ENCODE peak calls at places on chromosome 22, in seven cellular contexts. Y is SK-N-SH, R is GM12891, W is K562, X is HepG2, E is H1, O is GM12878. C is an unnamed sample.

GRCh38 chr22:44441401-44442185 is 56.4 kb downstream of the RTL6 start:
- DNase-seq in X (no peak), W (no peak), R (no peak), E (no peak), O (no peak), Y (no peak), C (no peak)

GRCh38 chr22:43237280-43237679 is 50.3 kb upstream of the TTLL12 start:
- DNase-seq in Y (no peak), R (no peak), W (no peak), X (no peak), E (no peak), O (no peak), C (no peak)

GRCh38 chr22:26751217-26751616 is 93.8 kb downstream of the MIAT start:
- DNase-seq in O (no peak), X (no peak), W (no peak), Y (no peak), E (peak; percentile 91), R (no peak), C (no peak)

GRCh38 chr22:35601743-35602633 is 15.1 kb downstream of the MB start:
- DNase-seq in O (no peak), Y (no peak), R (no peak), X (no peak), W (no peak), E (no peak), C (no peak)

GRCh38 chr22:18012528-18012927 is 11.8 kb downstream of the MICAL3 start:
- DNase-seq in E (no peak), Y (no peak), O (no peak), R (no peak), W (no peak), X (no peak), C (no peak)

GRCh38 chr22:50115693-50116092 is 25.9 kb downstream of the MOV10L1 start:
- DNase-seq in W (no peak), Y (peak; percentile 83), E (no peak), O (no peak), X (peak; percentile 46), R (no peak), C (no peak)

GRCh38 chr22:36373258-36373579 is 14.5 kb downstream of the MYH9 start:
- DNase-seq in E (no peak), W (no peak), R (no peak), O (no peak), X (no peak), Y (no peak), C (no peak)

GRCh38 chr22:40714514-40714966 is 35.3 kb downstream of the MCHR1 start:
- DNase-seq in O (no peak), W (no peak), E (no peak), Y (no peak), X (peak; percentile 51), R (no peak), C (no peak)

GRCh38 chr22:48093981-48094380 is 1331.5 kb downstream of the TBC1D22A start:
- DNase-seq in E (no peak), O (no peak), W (no peak), X (no peak), Y (no peak), R (no peak), C (no peak)

GRCh38 chr22:32712644-32713355 is 88.7 kb upstream of the TIMP3 start:
- DNase-seq in O (no peak), X (no peak), E (no peak), Y (no peak), W (no peak), R (no peak), C (no peak)
- TF ChIP-seq TAF1 in O (no peak), X (no peak), E (no peak), Y (no peak), W (no peak), R (no peak), C (no peak)

GRCh38 chr22:30481711-30482110 is 9.9 kb upstream of the SEC14L3 start:
- DNase-seq in Y (no peak), O (no peak), W (no peak), R (no peak), X (no peak), E (no peak), C (no peak)
- TF ChIP-seq TAF1 in Y (no peak), O (no peak), W (no peak), R (no peak), X (no peak), E (no peak), C (no peak)

GRCh38 chr22:39501644-39502108 is 414 bp upstream of the MIEF1 start:
- DNase-seq in O (no peak), R (no peak), X (no peak), W (no peak), Y (no peak), E (no peak), C (no peak)

GRCh38 chr22:39496131-39496838 is 5.8 kb upstream of the MIEF1 start:
- DNase-seq in W (peak; percentile 37), E (no peak), Y (peak; percentile 50), X (peak; percentile 74), O (no peak), R (no peak), C (no peak)

GRCh38 chr22:39500101-39500500 is 2.0 kb upstream of the MIEF1 start:
- DNase-seq in Y (no peak), O (no peak), X (no peak), W (no peak), E (no peak), R (no peak), C (no peak)

GRCh38 chr22:39498368-39498767 is 3.7 kb upstream of the MIEF1 start:
- DNase-seq in Y (no peak), R (no peak), X (no peak), O (no peak), W (no peak), E (no peak), C (no peak)

GRCh38 chr22:39498802-39499201 is 3.3 kb upstream of the MIEF1 start:
- DNase-seq in O (no peak), X (peak; percentile 63), W (no peak), E (no peak), Y (no peak), R (no peak), C (no peak)
- TF ChIP-seq TAF1 in O (no peak), X (no peak), W (no peak), E (no peak), Y (no peak), R (no peak), C (no peak)

GRCh38 chr22:37514526-37515051 is 4.6 kb downstream of the CARD10 start:
- DNase-seq in E (no peak), O (no peak), W (no peak), R (no peak), X (no peak), Y (no peak), C (no peak)

GRCh38 chr22:37510046-37510445 is 9.2 kb downstream of the CARD10 start:
- DNase-seq in W (no peak), Y (no peak), X (no peak), O (no peak), R (no peak), E (no peak), C (no peak)

GRCh38 chr22:37508431-37508963 is 10.7 kb downstream of the CARD10 start:
- DNase-seq in R (no peak), X (no peak), W (no peak), Y (no peak), E (no peak), O (no peak), C (no peak)

GRCh38 chr22:37509026-37509886 is 10.0 kb downstream of the CARD10 start:
- DNase-seq in E (no peak), Y (peak; percentile 70), O (no peak), R (no peak), X (no peak), W (peak; percentile 12), C (no peak)

GRCh38 chr22:37511368-37512104 is 7.7 kb downstream of the CARD10 start:
- DNase-seq in O (no peak), E (no peak), W (no peak), R (no peak), Y (no peak), X (no peak), C (no peak)
- TF ChIP-seq TAF1 in O (no peak), E (no peak), W (no peak), R (no peak), Y (no peak), X (no peak), C (no peak)

GRCh38 chr22:21995660-21996059 is 13.1 kb upstream of the TOP3B start:
- DNase-seq in X (no peak), O (no peak), E (no peak), W (no peak), R (no peak), Y (no peak), C (no peak)
- TF ChIP-seq TAF1 in X (no peak), O (no peak), E (no peak), W (no peak), R (no peak), Y (no peak), C (no peak)

GRCh38 chr22:19879651-19879995 is 24.9 kb upstream of the GNB1L start:
- DNase-seq in R (peak; percentile 14), X (no peak), W (no peak), O (no peak), Y (peak; percentile 30), E (no peak), C (no peak)

GRCh38 chr22:19880786-19881569 is 26.3 kb upstream of the GNB1L start:
- DNase-seq in E (peak; percentile 92), O (no peak), X (peak; percentile 96), Y (peak; percentile 51), R (peak; percentile 15), W (peak; percentile 87), C (no peak)

GRCh38 chr22:19879248-19879575 is 24.5 kb upstream of the GNB1L start:
- DNase-seq in O (no peak), R (peak; percentile 10), X (no peak), Y (peak; percentile 40), W (no peak), E (no peak), C (no peak)

GRCh38 chr22:19878461-19879247 is 24.0 kb upstream of the GNB1L start:
- DNase-seq in Y (peak; percentile 34), W (no peak), X (no peak), E (no peak), R (peak; percentile 5), O (no peak), C (no peak)

DNA sequence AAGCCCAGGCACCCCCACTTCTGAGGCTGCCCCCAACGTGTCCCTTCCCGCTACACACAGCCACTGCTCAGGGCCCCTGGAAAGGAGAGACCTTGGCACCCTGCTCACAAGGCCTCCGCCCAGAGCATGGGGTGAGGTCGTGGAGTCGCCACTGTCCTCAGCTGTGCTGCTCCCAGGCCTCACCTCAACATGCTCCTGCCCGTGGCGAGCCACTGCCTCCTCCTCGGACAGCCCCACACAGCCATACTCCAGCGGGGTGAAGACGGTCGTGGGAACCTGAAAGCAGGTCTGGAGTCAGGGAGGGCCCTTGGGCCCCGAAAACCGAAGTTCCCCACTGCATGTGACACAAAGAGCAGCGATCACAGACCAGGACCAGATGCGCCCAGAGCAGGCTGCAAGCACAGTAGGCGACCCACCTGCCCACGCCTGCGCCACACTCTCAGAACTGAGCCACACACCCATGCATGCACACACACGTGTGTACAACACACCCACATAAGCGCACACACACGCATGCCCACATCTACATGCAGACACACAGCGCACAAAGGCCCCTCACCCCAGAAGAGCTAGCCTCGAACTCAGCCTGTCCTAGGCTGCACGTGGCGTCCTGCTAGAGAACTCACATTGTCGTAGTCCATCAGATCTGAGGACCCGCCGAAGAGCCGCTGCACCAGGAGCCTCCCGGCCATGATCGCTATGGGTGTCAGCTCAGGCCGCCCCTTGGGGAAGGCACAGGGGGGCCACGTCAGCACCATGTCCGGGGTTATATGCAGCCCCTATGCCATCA is 25.5 kb upstream of the GNB1L start:
- DNase-seq in E (no peak), Y (peak; percentile 36), R (peak; percentile 19), X (peak; percentile 12), W (no peak), O (no peak), C (no peak)
- TF ChIP-seq TAF1 in E (no peak), Y (no peak), R (no peak), X (no peak), W (no peak), O (no peak), C (no peak)